ENCODE peak calls at places on chromosome 4, in four cellular contexts. O, U, S and P are unnamed samples.

GRCh38 chr4:142112451-142112850 is 476.1 kb downstream of the IL15 start:
- DNase-seq in U (no peak), O (no peak), S (no peak), P (no peak)

GRCh38 chr4:73822389-73822788 is 14.1 kb upstream of the CXCL6 start:
- DNase-seq in O (no peak), S (no peak), U (no peak), P (no peak)

GRCh38 chr4:75715105-75715799 is 9.1 kb upstream of the USO1 start:
- DNase-seq in S (no peak), O (no peak), U (no peak), P (no peak)

GRCh38 chr4:173577963-173578362 is 47.9 kb upstream of the HAND2 start:
- DNase-seq in O (no peak), S (no peak), U (no peak), P (no peak)

GRCh38 chr4:78518551-78518950 is 33.0 kb upstream of the ANXA3 start:
- DNase-seq in O (no peak), U (no peak), S (no peak), P (no peak)

GRCh38 chr4:88583643-88584470 is 8.4 kb upstream of the HERC3 start:
- DNase-seq in S (no peak), O (no peak), U (no peak), P (no peak)

GRCh38 chr4:106795326-106795725 is 240.8 kb downstream of the DKK2 start:
- DNase-seq in O (no peak), U (no peak), S (no peak), P (no peak)

GRCh38 chr4:82900016-82900334 is 560 bp upstream of the THAP9 start:
- DNase-seq in S (peak; percentile 58), O (peak; percentile 76), U (peak; percentile 74), P (no peak)

GRCh38 chr4:156038772-156039171 is 85.1 kb upstream of the CTSO start:
- DNase-seq in O (no peak), S (no peak), U (peak; percentile 2), P (peak; percentile 5)

GRCh38 chr4:2260336-2261109 is 1.4 kb downstream of the MXD4 start:
- DNase-seq in S (no peak), O (no peak), U (no peak), P (no peak)

GRCh38 chr4:32488690-32489089 is 1768.5 kb downstream of the PCDH7 start:
- DNase-seq in O (no peak), S (no peak), U (no peak), P (no peak)

GRCh38 chr4:145625677-145626622 is 6.8 kb downstream of the MMAA start:
- DNase-seq in O (no peak), S (no peak), U (no peak), P (no peak)

GRCh38 chr4:2183394-2183793 is 58.5 kb downstream of the HAUS3 start:
- DNase-seq in O (no peak), S (no peak), U (no peak), P (no peak)

GRCh38 chr4:102867278-102868152 is 1.3 kb upstream of the CISD2 start:
- DNase-seq in S (no peak), U (peak; percentile 48), O (no peak), P (no peak)

GRCh38 chr4:47744843-47745382 is 93.0 kb downstream of the CORIN start:
- DNase-seq in S (no peak), U (no peak), O (no peak), P (no peak)

GRCh38 chr4:113998026-113998425 is 18.6 kb upstream of the ARSJ start:
- DNase-seq in U (no peak), S (no peak), O (no peak), P (no peak)

GRCh38 chr4:66430856-66431255 is 760.6 kb upstream of the EPHA5 start:
- DNase-seq in S (no peak), U (no peak), O (no peak), P (no peak)

GRCh38 chr4:37685211-37685725 is 908 bp downstream of the RELL1 start:
- DNase-seq in S (peak; percentile 12), O (peak; percentile 47), U (peak; percentile 77), P (no peak)

GRCh38 chr4:41155194-41155830 is 59.0 kb downstream of the APBB2 start:
- DNase-seq in U (no peak), O (no peak), S (no peak), P (no peak)

GRCh38 chr4:141768954-141769353 is 132.6 kb downstream of the IL15 start:
- DNase-seq in S (no peak), U (no peak), O (no peak), P (no peak)

GRCh38 chr4:125728568-125728967 is 413.8 kb downstream of the FAT4 start:
- DNase-seq in O (no peak), S (no peak), U (no peak), P (no peak)

GRCh38 chr4:82493721-82494425 is 63.5 kb downstream of the ENOPH1 start:
- DNase-seq in O (no peak), S (no peak), U (no peak), P (no peak)

GRCh38 chr4:77015390-77015789 is 60.4 kb downstream of the CCNI start:
- DNase-seq in U (no peak), O (no peak), S (no peak), P (no peak)

GRCh38 chr4:138414202-138414601 is 172.1 kb upstream of the SLC7A11 start:
- DNase-seq in U (no peak), S (no peak), O (no peak), P (no peak)